ENCODE peak calls at places on chromosomes 11 and 22, in five cellular contexts. L, R, X, J and G are unnamed samples. For H3K4me1, the result is how much of the 10 kb centered on the place peaks cover.

GRCh38 chr11:65858354-65859133 is 564 bp upstream of the CFL1 start:
- DNase-seq in J (no peak), X (no peak), L (no peak), R (no peak), G (peak)

GRCh38 chr11:86955674-86956522 is 703 bp upstream of the FZD4 start:
- DNase-seq in X (peak), R (peak), L (peak), J (peak), G (peak)

GRCh38 chr11:557328-558132 is 3.0 kb downstream of the LMNTD2 start:
- DNase-seq in L (no peak), J (no peak), X (no peak), R (no peak), G (no peak)

GRCh38 chr22:48478124-48478523 is 1349.5 kb downstream of the BRD1 start:
- DNase-seq in J (no peak), X (no peak), L (no peak), R (no peak), G (peak)

GRCh38 chr22:24208012-24208749 is 26.9 kb downstream of the SUSD2 start:
- DNase-seq in X (peak), L (peak), J (no peak), R (peak), G (no peak)

GRCh38 chr11:93059074-93059957 is 89.9 kb downstream of the MTNR1B start:
- DNase-seq in J (no peak), L (no peak), R (no peak), X (peak), G (no peak)

GRCh38 chr22:22720201-22720723 is 75.8 kb downstream of the GGTLC2 start:
- DNase-seq in J (no peak), R (peak), X (peak), L (peak), G (no peak)

GRCh38 chr11:118902336-118903203 is 18.9 kb downstream of the CXCR5 start:
- DNase-seq in R (no peak), X (no peak), L (no peak), J (no peak), G (peak)

GRCh38 chr11:75563978-75564552 is 2.0 kb downstream of the SERPINH1 start:
- DNase-seq in J (peak), R (no peak), X (peak), L (peak), G (no peak)

GRCh38 chr11:12079726-12080556 is 30.4 kb upstream of the MICAL2 start:
- DNase-seq in J (no peak), X (peak), R (peak), L (no peak), G (no peak)

GRCh38 chr11:17476317-17477083 is at the start of gene ABCC8:
- DNase-seq in X (no peak), R (no peak), L (no peak), J (no peak), G (no peak)

GRCh38 chr11:8258289-8258688 is 5.4 kb downstream of the LMO1 start:
- DNase-seq in R (no peak), X (no peak), L (no peak), J (no peak), G (peak)

GRCh38 chr11:96964661-96965060 is 574.8 kb downstream of the JRKL start:
- DNase-seq in J (no peak), X (no peak), R (peak), L (no peak), G (no peak)

GRCh38 chr22:42933783-42934144 is 76.7 kb upstream of the ARFGAP3 start:
- DNase-seq in X (peak), J (no peak), R (no peak), L (peak), G (no peak)

GRCh38 chr11:22674470-22675426 is 8.3 kb downstream of the GAS2 start:
- DNase-seq in J (no peak), X (no peak), L (peak), R (peak), G (no peak)

GRCh38 chr11:60125962-60126585 is 37.6 kb downstream of the MS4A2 start:
- DNase-seq in J (no peak), X (no peak), R (no peak), L (no peak), G (no peak)

GRCh38 chr22:20440637-20441591 is 3.3 kb upstream of the SCARF2 start:
- DNase-seq in J (peak), X (no peak), R (no peak), L (no peak), G (peak)

GRCh38 chr11:1199689-1200610 is 22.9 kb upstream of the MUC5B start:
- DNase-seq in J (peak), R (no peak), L (no peak), X (no peak), G (peak)

GRCh38 chr11:16985297-16985696 is 28.9 kb downstream of the PLEKHA7 start:
- DNase-seq in R (no peak), X (no peak), J (no peak), L (peak), G (no peak)

GRCh38 chr22:47647181-47647580 is 884.7 kb downstream of the TBC1D22A start:
- DNase-seq in R (no peak), X (no peak), J (no peak), L (no peak), G (no peak)

GRCh38 chr11:44618561-44619425 is 53.3 kb downstream of the CD82 start:
- DNase-seq in R (no peak), L (no peak), J (no peak), X (no peak), G (peak)

GRCh38 chr11:102309621-102310541 is 7.4 kb upstream of the BIRC3 start:
- DNase-seq in R (no peak), L (no peak), X (peak), J (no peak), G (peak)

GRCh38 chr11:93997741-93998140 is 23.4 kb upstream of the HEPHL1 start:
- DNase-seq in L (no peak), X (no peak), J (no peak), R (no peak), G (no peak)

GRCh38 chr22:39239561-39240423 is 5.0 kb downstream of the PDGFB start:
- DNase-seq in J (peak), X (no peak), L (peak), R (no peak), G (no peak)

GRCh38 chr11:6315811-6316425 is 4.4 kb downstream of the CAVIN3 start:
- DNase-seq in J (peak), L (peak), R (peak), X (peak), G (peak)

GRCh38 chr11:35174666-35175065 is 35.7 kb downstream of the CD44 start:
- DNase-seq in L (no peak), J (no peak), X (peak), R (no peak), G (no peak)

GRCh38 chr11:6523253-6523652 is 26.2 kb downstream of the DNHD1 start:
- DNase-seq in X (no peak), J (no peak), R (no peak), L (no peak), G (no peak)

GRCh38 chr11:104222464-104222863 is 58.5 kb upstream of the PDGFD start:
- DNase-seq in J (no peak), X (no peak), L (no peak), R (peak), G (no peak)

GRCh38 chr11:76769645-76770586 is 13.2 kb upstream of the TSKU start:
- DNase-seq in X (peak), J (peak), R (peak), L (peak), G (peak)

GRCh38 chr22:47298017-47298820 is 535.8 kb downstream of the TBC1D22A start:
- DNase-seq in R (no peak), L (no peak), J (no peak), X (peak), G (no peak)

GRCh38 chr22:24072361-24072760 is 61.3 kb downstream of the CABIN1 start:
- DNase-seq in J (no peak), X (no peak), L (no peak), R (no peak), G (no peak)

GRCh38 chr22:19840955-19841640 is 13.6 kb downstream of the GNB1L start:
- DNase-seq in L (no peak), R (no peak), J (no peak), X (no peak), G (no peak)

GRCh38 chr11:128291835-128292234 is 295.5 kb downstream of the ETS1 start:
- DNase-seq in J (peak), X (no peak), R (no peak), L (no peak), G (peak)

GRCh38 chr11:125772834-125773505 is 5.7 kb downstream of the PATE2 start:
- DNase-seq in X (peak), R (no peak), L (no peak), J (no peak), G (no peak)

GRCh38 chr22:35155403-35156025 is 89.6 kb downstream of the ISX start:
- DNase-seq in L (no peak), X (no peak), R (no peak), J (no peak), G (no peak)

GRCh38 chr11:77705195-77705876 is 67.7 kb upstream of the CLNS1A start:
- DNase-seq in X (peak), L (no peak), R (peak), J (no peak), G (no peak)

GRCh38 chr11:126104420-126104819 is 41.8 kb upstream of the CDON start:
- DNase-seq in X (no peak), R (no peak), L (no peak), J (no peak), G (peak)

GRCh38 chr22:38761202-38762162 is 5.7 kb upstream of the SUN2 start:
- DNase-seq in L (no peak), X (no peak), J (no peak), R (no peak), G (peak)

GRCh38 chr11:63491240-63491587 is 247 bp upstream of the PLAAT5 start:
- DNase-seq in L (no peak), R (no peak), X (no peak), J (no peak), G (no peak)

GRCh38 chr11:63490551-63491239 is at the start of gene PLAAT5:
- DNase-seq in J (no peak), X (peak), R (peak), L (peak), G (peak)

GRCh38 chr11:63493127-63493526 is 2.2 kb upstream of the PLAAT5 start:
- DNase-seq in J (no peak), R (no peak), X (no peak), L (no peak), G (no peak)

GRCh38 chr11:63492441-63492840 is 1.5 kb upstream of the PLAAT5 start:
- DNase-seq in R (no peak), J (no peak), L (no peak), X (no peak), G (no peak)

DNA sequence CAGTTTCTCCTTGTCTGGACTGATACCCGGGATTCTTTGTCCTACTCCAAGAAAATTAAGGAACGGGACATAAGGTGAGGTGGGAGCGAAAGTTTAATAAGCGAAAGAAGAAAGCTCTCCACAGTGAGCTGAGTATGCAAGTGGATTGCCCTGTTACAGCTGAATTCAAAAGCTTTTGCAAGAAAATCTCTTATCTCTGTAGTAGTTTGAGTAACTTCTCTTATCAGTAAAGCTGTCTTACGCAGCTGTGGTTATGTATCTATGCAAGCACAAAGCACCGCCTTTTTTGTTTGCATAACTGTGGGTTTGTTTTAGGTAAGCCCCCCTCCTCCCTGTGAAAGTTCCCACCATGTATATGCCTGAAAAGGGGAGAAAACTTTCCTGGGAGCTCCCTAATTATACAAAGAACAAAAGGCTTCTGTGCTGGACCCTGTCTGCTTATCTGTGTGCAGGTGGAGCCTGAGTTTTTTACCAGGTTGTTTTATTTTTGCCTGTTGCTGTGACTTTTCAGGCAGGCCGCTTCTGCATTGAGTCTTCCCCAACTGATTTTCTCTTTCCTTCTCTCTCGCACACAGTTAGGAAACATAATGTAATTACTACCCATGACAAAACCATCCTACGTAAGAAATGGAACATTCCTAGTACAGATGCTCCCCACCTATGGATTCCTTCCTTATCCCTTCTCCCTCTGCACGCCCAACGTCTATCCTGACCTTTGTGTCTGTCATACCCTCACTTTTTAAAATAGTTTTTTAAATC is 826 bp upstream of the PLAAT5 start:
- DNase-seq in X (peak), J (no peak), L (peak), R (peak), G (no peak)
- H3K4me3 ChIP-seq in X (peak), J (no peak), L (peak), R (no peak), G (peak)

GRCh38 chr11:3131330-3131941 is 33.7 kb downstream of the OSBPL5 start:
- DNase-seq in J (no peak), R (no peak), L (no peak), X (no peak), G (no peak)
- H3K4me1 ChIP-seq in J (under half), R (under half), L (under half), X (under half), G (under half)

DNA sequence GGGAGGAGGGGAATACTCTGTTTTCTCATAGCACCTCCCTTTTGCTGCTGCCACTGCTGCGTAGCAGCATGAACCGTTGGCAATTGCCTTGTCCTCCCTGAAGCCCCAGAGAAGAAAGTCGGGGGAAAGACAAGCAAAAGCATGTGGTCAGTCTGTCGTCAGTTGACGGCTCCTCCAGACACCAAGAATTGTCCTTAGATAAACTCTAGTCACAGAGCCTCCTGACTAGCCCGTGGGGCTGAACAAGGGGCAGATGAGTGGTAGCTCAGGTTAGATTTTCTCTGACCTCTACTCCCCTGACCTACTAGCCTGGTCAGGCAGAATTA is 126.4 kb upstream of the HSD17B12 start:
- DNase-seq in L (no peak), X (no peak), R (no peak), J (no peak), G (no peak)
- H3K4me3 ChIP-seq in L (no peak), X (no peak), R (no peak), J (no peak), G (no peak)

GRCh38 chr22:37008365-37008764 is 10.9 kb downstream of the TST start:
- DNase-seq in L (no peak), J (no peak), X (no peak), R (no peak), G (no peak)
- H3K4me1 ChIP-seq in L (under half), J (under half), X (under half), R (under half), G (under half)

GRCh38 chr11:64291746-64292457 is 800 bp downstream of the KCNK4 start:
- DNase-seq in J (no peak), X (no peak), L (no peak), R (no peak), G (no peak)
- H3K4me3 ChIP-seq in J (no peak), X (peak), L (no peak), R (peak), G (peak)

GRCh38 chr11:33160147-33160546 is 1.1 kb downstream of the CSTF3 start:
- DNase-seq in J (no peak), L (no peak), X (peak), R (peak), G (no peak)
- H3K4me1 ChIP-seq in J (under half), L (under half), X (under half), R (under half), G (half or more)

DNA sequence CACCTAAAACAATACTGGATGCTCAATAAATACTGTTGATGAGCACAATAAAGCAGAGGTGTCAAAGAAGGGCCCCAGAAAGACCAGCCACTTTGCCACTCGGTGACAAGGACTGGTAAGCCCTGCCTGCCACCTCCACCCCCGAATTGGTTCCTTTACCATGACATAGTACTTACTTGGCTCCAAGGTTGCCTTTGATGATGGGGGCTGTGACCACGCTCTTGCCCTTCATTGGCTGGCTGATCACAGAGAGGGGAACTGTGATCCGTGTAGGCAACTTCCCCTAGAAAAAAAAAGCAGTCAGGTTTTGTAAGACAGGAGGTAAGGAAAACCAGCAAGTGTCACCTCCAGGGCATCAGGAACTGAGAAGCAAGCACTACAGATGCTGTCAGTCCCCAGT is 29.7 kb downstream of the NFRKB start:
- DNase-seq in J (no peak), L (no peak), R (no peak), X (no peak), G (no peak)
- H3K4me3 ChIP-seq in J (no peak), L (no peak), R (no peak), X (no peak), G (no peak)

DNA sequence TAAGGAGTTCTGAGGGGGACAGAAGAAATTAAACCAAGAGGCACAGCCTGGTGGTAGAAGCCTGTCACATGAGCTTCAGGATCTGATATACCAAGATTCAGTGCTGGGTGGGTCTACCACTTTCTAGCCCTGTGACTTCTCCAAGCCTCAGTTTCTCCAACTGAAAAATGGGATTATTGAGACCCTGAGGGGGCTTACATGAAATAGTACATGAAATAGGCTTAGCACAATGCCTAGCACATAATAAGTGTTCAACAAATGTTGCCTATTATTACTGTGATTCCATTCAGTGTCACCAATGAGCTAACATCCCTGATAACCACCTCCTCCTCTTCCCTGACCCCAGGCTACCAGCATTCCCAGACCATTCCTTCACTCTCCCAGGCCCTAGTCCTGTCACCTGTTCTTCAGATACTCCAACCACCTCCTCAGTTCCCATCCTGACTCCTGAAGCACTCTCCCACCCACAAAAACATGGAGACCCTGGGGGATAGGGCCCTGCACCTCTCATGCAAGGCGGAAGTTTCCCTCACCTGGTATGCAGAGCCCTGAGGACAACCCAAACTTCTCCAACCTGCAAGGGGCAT is 1.8 kb downstream of the TNKS1BP1 start:
- DNase-seq in R (no peak), X (no peak), J (no peak), L (no peak), G (no peak)
- H3K4me1 ChIP-seq in R (half or more), X (under half), J (under half), L (half or more), G (half or more)

GRCh38 chr11:2532704-2533641 is 88.2 kb downstream of the KCNQ1 start:
- DNase-seq in L (peak), J (peak), X (peak), R (peak), G (peak)

GRCh38 chr11:2531987-2532703 is 87.3 kb downstream of the KCNQ1 start:
- DNase-seq in J (peak), X (no peak), L (no peak), R (no peak), G (peak)

GRCh38 chr11:2534957-2535672 is 90.3 kb downstream of the KCNQ1 start:
- DNase-seq in J (peak), L (no peak), X (no peak), R (no peak), G (peak)

GRCh38 chr11:2534131-2534956 is 89.5 kb downstream of the KCNQ1 start:
- DNase-seq in X (no peak), R (no peak), L (no peak), J (peak), G (peak)

DNA sequence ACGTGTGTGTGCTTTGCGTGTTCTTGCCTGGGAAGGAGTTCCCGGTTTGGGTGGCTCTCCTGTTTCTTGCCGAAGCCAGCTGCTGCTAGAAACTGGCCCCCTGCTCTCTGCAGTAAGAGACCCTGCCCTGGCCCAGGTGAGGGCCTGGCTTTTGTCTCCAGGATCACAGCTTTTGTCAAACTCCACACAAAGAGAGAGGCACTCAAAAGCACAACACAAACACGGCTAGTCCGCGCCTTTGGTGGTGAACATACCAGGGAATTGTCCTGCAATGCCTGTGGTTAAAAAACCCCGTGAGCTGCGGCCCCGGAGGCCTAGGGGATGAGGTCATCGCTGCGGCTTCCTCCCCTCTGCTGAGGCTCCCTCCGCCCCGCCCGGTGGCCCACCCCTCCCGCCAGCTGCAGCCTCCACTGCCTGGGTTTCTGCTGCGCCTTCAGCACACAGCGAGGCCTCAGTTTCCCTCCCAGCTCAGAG is 88.9 kb downstream of the KCNQ1 start:
- DNase-seq in L (peak), X (peak), J (peak), R (peak), G (peak)
- H3K4me3 ChIP-seq in L (no peak), X (no peak), J (no peak), R (no peak), G (no peak)